ENCODE peak calls at places on chromosomes 11 and 22, in ten cellular contexts. G is tibial artery, Z is BE2C, D is WERI-Rb-1, Y is fibroblast of mammary gland, X is ELF-1, L is neural crest cell, K is HFFc6, I is astrocyte of the cerebellum, J is T-helper 1 cell. A is an unnamed sample.

GRCh38 chr11:29482510-29482909 is 534.3 kb downstream of the KCNA4 start:
- DNase-seq in G (no peak), Z (no peak), D (no peak), Y (no peak), X (no peak), L (no peak), K (no peak), I (no peak), J (no peak), A (no peak)

GRCh38 chr22:31630331-31631329 is 31.4 kb downstream of the PISD start:
- DNase-seq in G (peak; percentile 81), Z (peak; percentile 95), D (peak; percentile 92), Y (peak; percentile 70), X (peak; percentile 76), L (peak; percentile 67), K (peak; percentile 67), I (no peak), J (peak; percentile 91), A (peak; percentile 80)

GRCh38 chr11:12569499-12570040 is 104.7 kb upstream of the TEAD1 start:
- DNase-seq in G (no peak), Z (no peak), D (no peak), Y (peak; percentile 38), X (no peak), L (no peak), K (no peak), I (no peak), J (no peak), A (no peak)

GRCh38 chr22:37018815-37019308 is 385 bp downstream of the TST start:
- DNase-seq in G (peak; percentile 75), Z (peak; percentile 48), D (peak; percentile 74), Y (peak; percentile 41), X (peak; percentile 69), L (peak; percentile 41), K (peak; percentile 8), I (no peak), J (no peak), A (no peak)

GRCh38 chr11:83816572-83817187 is 530.5 kb upstream of the CCDC90B start:
- DNase-seq in G (no peak), Z (no peak), D (no peak), Y (peak; percentile 30), X (no peak), L (no peak), K (peak; percentile 31), I (peak; percentile 13), J (peak; percentile 2), A (no peak)

GRCh38 chr11:86769219-86769618 is 31.1 kb upstream of the PRSS23 start:
- DNase-seq in G (no peak), Z (no peak), D (no peak), Y (no peak), X (no peak), L (no peak), K (no peak), I (no peak), J (no peak), A (no peak)

GRCh38 chr11:103649401-103649895 is 387.0 kb upstream of the DDI1 start:
- DNase-seq in G (no peak), Z (no peak), D (no peak), Y (no peak), X (no peak), L (no peak), K (no peak), I (no peak), J (no peak), A (no peak)

GRCh38 chr22:37128555-37129281 is 19.2 kb upstream of the TMPRSS6 start:
- DNase-seq in G (no peak), Z (no peak), D (no peak), Y (no peak), X (no peak), L (no peak), K (no peak), I (no peak), J (no peak), A (no peak)

GRCh38 chr22:39284142-39284980 is 35.1 kb downstream of the RPL3 start:
- DNase-seq in G (no peak), Z (no peak), D (no peak), Y (no peak), X (peak; percentile 38), L (no peak), K (no peak), I (no peak), J (no peak), A (no peak)

GRCh38 chr11:2531987-2532703 is 87.3 kb downstream of the KCNQ1 start:
- DNase-seq in G (no peak), Z (no peak), D (no peak), Y (no peak), X (no peak), L (no peak), K (no peak), I (no peak), J (no peak), A (no peak)

GRCh38 chr11:115363921-115364320 is 140.3 kb downstream of the CADM1 start:
- DNase-seq in G (no peak), Z (no peak), D (no peak), Y (no peak), X (no peak), L (no peak), K (no peak), I (no peak), J (no peak), A (no peak)

GRCh38 chr11:12303431-12304149 is 73.8 kb upstream of the PARVA start:
- DNase-seq in G (no peak), Z (no peak), D (no peak), Y (no peak), X (no peak), L (no peak), K (no peak), I (no peak), J (no peak), A (no peak)

GRCh38 chr11:70397336-70397982 is 870 bp upstream of the CTTN start:
- DNase-seq in G (no peak), Z (no peak), D (no peak), Y (no peak), X (peak; percentile 68), L (peak; percentile 12), K (no peak), I (peak; percentile 2), J (no peak), A (no peak)

GRCh38 chr11:36469063-36469462 is 41.0 kb downstream of the TRAF6 start:
- DNase-seq in G (no peak), Z (no peak), D (peak; percentile 44), Y (peak; percentile 14), X (peak; percentile 71), L (no peak), K (peak; percentile 45), I (no peak), J (peak; percentile 21), A (no peak)

GRCh38 chr11:57662893-57663292 is 5.0 kb upstream of the ZDHHC5 start:
- DNase-seq in G (no peak), Z (no peak), D (no peak), Y (no peak), X (peak; percentile 28), L (no peak), K (no peak), I (no peak), J (peak; percentile 10), A (no peak)

GRCh38 chr11:81174646-81175330 is 1558.9 kb downstream of the FAM181B start:
- DNase-seq in G (no peak), Z (no peak), D (no peak), Y (no peak), X (no peak), L (no peak), K (no peak), I (no peak), J (no peak), A (no peak)

GRCh38 chr11:134846776-134847722 is 435.0 kb upstream of the B3GAT1 start:
- DNase-seq in G (no peak), Z (no peak), D (peak; percentile 34), Y (no peak), X (no peak), L (no peak), K (no peak), I (no peak), J (no peak), A (no peak)

GRCh38 chr11:2348986-2349385 is 28.1 kb upstream of the CD81 start:
- DNase-seq in G (no peak), Z (no peak), D (no peak), Y (peak; percentile 75), X (no peak), L (no peak), K (peak; percentile 61), I (peak; percentile 8), J (no peak), A (no peak)

GRCh38 chr11:134645576-134645975 is 233.5 kb upstream of the B3GAT1 start:
- DNase-seq in G (no peak), Z (no peak), D (no peak), Y (no peak), X (no peak), L (no peak), K (no peak), I (no peak), J (no peak), A (no peak)

GRCh38 chr11:92793189-92793588 is 176.3 kb upstream of the MTNR1B start:
- DNase-seq in G (no peak), Z (no peak), D (no peak), Y (no peak), X (peak; percentile 28), L (no peak), K (no peak), I (no peak), J (no peak), A (no peak)

GRCh38 chr11:134939905-134940304 is 527.9 kb upstream of the B3GAT1 start:
- DNase-seq in G (no peak), Z (peak; percentile 44), D (peak; percentile 70), Y (no peak), X (peak; percentile 60), L (peak; percentile 44), K (no peak), I (no peak), J (no peak), A (no peak)

GRCh38 chr11:46279393-46280099 is 2.1 kb downstream of the CREB3L1 start:
- DNase-seq in G (no peak), Z (no peak), D (no peak), Y (peak; percentile 79), X (no peak), L (no peak), K (peak; percentile 60), I (no peak), J (no peak), A (no peak)

GRCh38 chr11:125332821-125333220 is 163.2 kb downstream of the FEZ1 start:
- DNase-seq in G (no peak), Z (no peak), D (no peak), Y (no peak), X (no peak), L (no peak), K (no peak), I (no peak), J (no peak), A (no peak)

GRCh38 chr11:10969387-10969786 is 111.5 kb upstream of the ZBED5 start:
- DNase-seq in G (no peak), Z (no peak), D (no peak), Y (no peak), X (no peak), L (no peak), K (no peak), I (no peak), J (no peak), A (no peak)

GRCh38 chr22:36562261-36562835 is 33.4 kb upstream of the EIF3D start:
- DNase-seq in G (no peak), Z (no peak), D (no peak), Y (peak; percentile 51), X (no peak), L (no peak), K (peak; percentile 37), I (no peak), J (no peak), A (no peak)

GRCh38 chr11:10350341-10350740 is 45.5 kb downstream of the ADM start:
- DNase-seq in G (no peak), Z (no peak), D (no peak), Y (peak; percentile 78), X (peak; percentile 90), L (no peak), K (peak; percentile 73), I (no peak), J (no peak), A (no peak)

GRCh38 chr11:80596291-80596810 is 1155.5 kb upstream of the TENM4 start:
- DNase-seq in G (no peak), Z (no peak), D (no peak), Y (no peak), X (no peak), L (no peak), K (no peak), I (no peak), J (no peak), A (no peak)

GRCh38 chr22:43110444-43110926 is at the start of gene BIK:
- DNase-seq in G (peak; percentile 39), Z (peak; percentile 71), D (peak; percentile 61), Y (peak; percentile 14), X (peak; percentile 72), L (peak; percentile 27), K (no peak), I (no peak), J (peak; percentile 40), A (no peak)

A was measured in stimulated activated CD8-positive, alpha-beta memory T cell treated with anti-CD3 and anti-CD28 coated beads, Interleukin-12 subunit alpha, Interleukin-12 subunit beta, amount 100 ng/mL, for 1 hour.